ENCODE peak calls at places on chromosomes 16 and 17, in six cellular contexts. One of them, this sample, is unnamed. For H3K9me3, the result is how much of the 10 kb centered on the place peaks cover.

GRCh38 chr17:80035687-80035936 is at the start of gene TBC1D16:
- DNase-seq in stomach: no peak
- DNase-seq in pancreas: no peak
- DNase-seq in IMR-90: no peak
- DNase-seq in right atrium auricular region: no peak
- DNase-seq in AG04450: no peak
- DNase-seq in this sample: no peak

GRCh38 chr17:28391401-28391800 is 14.6 kb downstream of the SLC46A1 start:
- DNase-seq in right atrium auricular region: no peak
- DNase-seq in pancreas: no peak
- DNase-seq in stomach: no peak
- DNase-seq in AG04450: no peak
- DNase-seq in IMR-90: no peak
- DNase-seq in this sample: no peak

GRCh38 chr17:57651451-57651850 is 93.6 kb downstream of the CCDC182 start:
- DNase-seq in stomach: no peak
- DNase-seq in IMR-90: no peak
- DNase-seq in AG04450: no peak
- DNase-seq in pancreas: no peak
- DNase-seq in right atrium auricular region: no peak
- DNase-seq in this sample: no peak

GRCh38 chr16:22152316-22152715 is 10.0 kb upstream of the SDR42E2 start:
- DNase-seq in IMR-90: no peak
- DNase-seq in pancreas: no peak
- DNase-seq in right atrium auricular region: no peak
- DNase-seq in AG04450: no peak
- DNase-seq in stomach: no peak
- DNase-seq in this sample: no peak

GRCh38 chr16:89565506-89566372 is 5.3 kb downstream of the RPL13 start:
- DNase-seq in pancreas: peak
- DNase-seq in IMR-90: peak
- DNase-seq in AG04450: no peak
- DNase-seq in stomach: peak
- DNase-seq in right atrium auricular region: no peak
- DNase-seq in this sample: peak

GRCh38 chr16:88815901-88816589 is 4.3 kb upstream of the APRT start:
- DNase-seq in stomach: peak
- DNase-seq in IMR-90: no peak
- DNase-seq in AG04450: no peak
- DNase-seq in right atrium auricular region: no peak
- DNase-seq in pancreas: no peak
- DNase-seq in this sample: peak

GRCh38 chr17:27572665-27573064 is 58.3 kb upstream of the LGALS9 start:
- DNase-seq in right atrium auricular region: no peak
- DNase-seq in IMR-90: peak
- DNase-seq in stomach: no peak
- DNase-seq in AG04450: no peak
- DNase-seq in pancreas: no peak
- DNase-seq in this sample: no peak

GRCh38 chr16:73319747-73320146 is 271.8 kb upstream of the ZFHX3 start:
- DNase-seq in AG04450: no peak
- DNase-seq in stomach: no peak
- DNase-seq in pancreas: no peak
- DNase-seq in right atrium auricular region: no peak
- DNase-seq in IMR-90: no peak
- DNase-seq in this sample: no peak

GRCh38 chr17:80348551-80349436 is 66.2 kb upstream of the ENDOV start:
- DNase-seq in pancreas: no peak
- DNase-seq in IMR-90: peak
- DNase-seq in AG04450: no peak
- DNase-seq in right atrium auricular region: no peak
- DNase-seq in stomach: no peak
- DNase-seq in this sample: no peak

GRCh38 chr17:80192268-80192667 is 22.4 kb downstream of the CARD14 start:
- DNase-seq in right atrium auricular region: peak
- DNase-seq in pancreas: no peak
- DNase-seq in AG04450: no peak
- DNase-seq in IMR-90: no peak
- DNase-seq in stomach: no peak
- DNase-seq in this sample: no peak

GRCh38 chr16:28977703-28978641 is 3.4 kb downstream of the SPNS1 start:
- DNase-seq in stomach: no peak
- DNase-seq in pancreas: no peak
- DNase-seq in AG04450: no peak
- DNase-seq in right atrium auricular region: no peak
- DNase-seq in IMR-90: no peak
- DNase-seq in this sample: peak
- TF ChIP-seq CTCF in stomach: peak
- TF ChIP-seq CTCF in pancreas: peak
- TF ChIP-seq CTCF in AG04450: peak
- TF ChIP-seq CTCF in right atrium auricular region: no peak
- TF ChIP-seq CTCF in IMR-90: no peak
- TF ChIP-seq CTCF in this sample: peak

DNA sequence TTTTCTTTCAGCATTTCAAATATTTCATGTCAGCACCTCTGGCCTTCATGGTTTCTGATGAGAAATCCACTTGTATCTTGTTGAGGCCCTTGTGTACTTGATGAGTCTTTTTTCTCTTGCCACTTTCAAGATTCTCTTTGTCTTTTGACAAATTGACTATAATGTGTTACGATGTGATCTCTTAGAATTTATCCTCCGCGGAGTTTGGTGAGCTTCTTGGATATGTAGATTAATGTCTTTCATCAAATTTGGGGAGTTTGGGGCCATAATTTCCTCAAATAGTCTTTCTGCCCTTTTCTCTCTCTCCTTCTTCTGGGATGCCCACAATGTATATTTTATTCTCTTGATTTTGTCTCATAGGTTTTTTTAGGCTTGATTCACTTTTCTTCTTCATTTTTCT is 96.0 kb downstream of the CHD9 start:
- DNase-seq in right atrium auricular region: no peak
- DNase-seq in pancreas: no peak
- DNase-seq in stomach: no peak
- DNase-seq in AG04450: no peak
- DNase-seq in IMR-90: no peak
- DNase-seq in this sample: no peak
- H3K9me3 ChIP-seq in right atrium auricular region: under half
- H3K9me3 ChIP-seq in pancreas: under half
- H3K9me3 ChIP-seq in stomach: under half
- H3K9me3 ChIP-seq in AG04450: under half
- H3K9me3 ChIP-seq in IMR-90: under half
- H3K9me3 ChIP-seq in this sample: under half

DNA sequence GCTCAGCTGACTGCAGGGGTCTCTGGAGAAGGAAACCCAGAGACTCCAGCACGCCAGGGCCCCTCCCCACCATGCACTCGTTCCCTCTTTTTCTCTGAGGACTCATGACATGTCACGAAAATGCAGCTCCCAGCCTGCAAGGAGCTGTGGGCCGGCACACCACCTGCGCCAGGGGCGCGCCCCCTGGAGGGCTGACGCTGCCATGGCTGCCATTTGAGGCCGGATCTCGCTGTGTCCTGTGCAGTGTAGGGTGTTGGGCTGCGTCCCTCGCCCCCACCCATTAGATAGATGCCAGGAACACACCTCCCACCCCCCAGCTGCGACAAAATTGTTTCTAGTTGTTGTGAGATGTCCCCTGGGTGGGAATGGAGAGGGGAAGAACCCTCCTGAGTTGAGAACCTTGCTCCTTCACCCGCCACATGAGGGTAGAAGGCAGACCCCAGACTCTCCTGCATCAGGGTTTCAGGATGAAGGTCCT is 8.2 kb downstream of the SYNGR2 start:
- DNase-seq in IMR-90: peak
- DNase-seq in right atrium auricular region: peak
- DNase-seq in pancreas: peak
- DNase-seq in stomach: peak
- DNase-seq in AG04450: no peak
- DNase-seq in this sample: peak
- H3K27ac ChIP-seq in IMR-90: no peak
- H3K27ac ChIP-seq in right atrium auricular region: no peak
- H3K27ac ChIP-seq in pancreas: peak
- H3K27ac ChIP-seq in stomach: no peak
- H3K27ac ChIP-seq in AG04450: no peak
- H3K27ac ChIP-seq in this sample: peak

DNA sequence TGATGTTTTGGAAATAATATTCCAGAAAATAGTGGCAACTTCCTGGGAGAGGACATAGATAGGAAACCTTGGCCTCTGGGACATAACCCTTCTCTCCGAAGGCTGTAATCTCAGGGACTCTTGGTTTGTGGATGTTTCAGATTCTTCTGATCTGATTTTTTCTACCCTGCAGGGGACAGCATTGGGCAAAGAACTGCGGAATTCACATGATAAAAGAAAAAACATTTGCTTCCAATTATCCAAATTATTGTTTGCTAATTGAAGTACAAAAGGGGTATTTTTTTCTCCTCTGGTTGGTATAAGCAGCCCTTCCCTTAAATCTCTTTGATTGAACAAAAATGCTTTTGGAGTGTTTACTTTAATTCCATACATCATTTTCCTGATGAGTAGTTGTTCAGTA is 251.7 kb upstream of the IRX3 start:
- DNase-seq in stomach: no peak
- DNase-seq in AG04450: no peak
- DNase-seq in right atrium auricular region: no peak
- DNase-seq in pancreas: no peak
- DNase-seq in IMR-90: no peak
- DNase-seq in this sample: no peak
- TF ChIP-seq CTCF in stomach: no peak
- TF ChIP-seq CTCF in AG04450: no peak
- TF ChIP-seq CTCF in right atrium auricular region: no peak
- TF ChIP-seq CTCF in pancreas: no peak
- TF ChIP-seq CTCF in IMR-90: no peak
- TF ChIP-seq CTCF in this sample: no peak

This sample was measured in colonic mucosa.